ENCODE peak calls at places on chromosomes 12 and 14, in nine cellular contexts. L is neural progenitor cell, K is GM23338, S is hepatocyte, Y is A673, I is H1, R is HCT116, V is astrocyte, H is PC-3. X is an unnamed sample.

GRCh38 chr14:74882103-74882920 is 596 bp downstream of the DLST start:
- DNase-seq in L (peak), K (peak), S (peak), Y (peak), I (no peak), R (no peak), V (peak), H (peak), X (peak)

GRCh38 chr12:55653031-55653430 is 16.3 kb downstream of the OR10P1 start:
- DNase-seq in L (no peak), K (no peak), S (no peak), Y (no peak), I (no peak), R (no peak), V (no peak), H (no peak), X (no peak)

GRCh38 chr12:110256780-110257431 is 24.1 kb upstream of the ATP2A2 start:
- DNase-seq in L (no peak), K (no peak), S (no peak), Y (no peak), I (no peak), R (no peak), V (no peak), H (no peak), X (no peak)

GRCh38 chr12:4386756-4387155 is 7.2 kb upstream of the FGF23 start:
- DNase-seq in L (no peak), K (no peak), S (no peak), Y (no peak), I (no peak), R (no peak), V (no peak), H (no peak), X (no peak)

GRCh38 chr14:105918496-105919262 is 392.3 kb downstream of the TMEM121 start:
- DNase-seq in L (no peak), K (no peak), S (no peak), Y (no peak), I (no peak), R (no peak), V (no peak), H (no peak), X (no peak)

GRCh38 chr12:111788178-111788654 is 21.5 kb downstream of the ALDH2 start:
- DNase-seq in L (peak), K (peak), S (peak), Y (peak), I (no peak), R (no peak), V (no peak), H (peak), X (peak)

GRCh38 chr12:52946334-52946733 is 2.6 kb upstream of the KRT18 start:
- DNase-seq in L (no peak), K (no peak), S (no peak), Y (no peak), I (no peak), R (no peak), V (no peak), H (no peak), X (no peak)

GRCh38 chr14:81942071-81942470 is 408.4 kb upstream of the SEL1L start:
- DNase-seq in L (no peak), K (no peak), S (no peak), Y (no peak), I (no peak), R (no peak), V (no peak), H (no peak), X (no peak)

GRCh38 chr12:118188690-118189371 is 52.9 kb downstream of the PEBP1 start:
- DNase-seq in L (no peak), K (peak), S (no peak), Y (no peak), I (no peak), R (no peak), V (peak), H (no peak), X (peak)

GRCh38 chr14:82502043-82502442 is 968.4 kb upstream of the SEL1L start:
- DNase-seq in L (no peak), K (no peak), S (no peak), Y (no peak), I (no peak), R (no peak), V (no peak), H (no peak), X (no peak)

GRCh38 chr12:62533755-62534107 is 67.1 kb downstream of the MON2 start:
- DNase-seq in L (no peak), K (no peak), S (no peak), Y (no peak), I (no peak), R (no peak), V (no peak), H (no peak), X (no peak)

GRCh38 chr12:18907793-18908580 is 170.1 kb downstream of the CAPZA3 start:
- DNase-seq in L (no peak), K (no peak), S (no peak), Y (no peak), I (no peak), R (no peak), V (no peak), H (no peak), X (no peak)

GRCh38 chr12:25796523-25797000 is 161.9 kb upstream of the RASSF8 start:
- DNase-seq in L (no peak), K (no peak), S (no peak), Y (no peak), I (no peak), R (no peak), V (peak), H (peak), X (no peak)

GRCh38 chr12:104747956-104748355 is 210.1 kb downstream of the SLC41A2 start:
- DNase-seq in L (no peak), K (no peak), S (no peak), Y (no peak), I (no peak), R (no peak), V (no peak), H (no peak), X (no peak)

GRCh38 chr14:68939893-68940613 is 39.0 kb downstream of the ACTN1 start:
- DNase-seq in L (peak), K (peak), S (peak), Y (peak), I (no peak), R (no peak), V (peak), H (peak), X (peak)

GRCh38 chr12:49536526-49537195 is 2.2 kb upstream of the KCNH3 start:
- DNase-seq in L (no peak), K (no peak), S (no peak), Y (no peak), I (no peak), R (no peak), V (no peak), H (no peak), X (no peak)

GRCh38 chr12:15364221-15365170 is 42.2 kb downstream of the PTPRO start:
- DNase-seq in L (no peak), K (no peak), S (no peak), Y (peak), I (no peak), R (no peak), V (peak), H (peak), X (peak)

GRCh38 chr12:48773686-48774085 is 15.2 kb downstream of the ADCY6 start:
- DNase-seq in L (no peak), K (no peak), S (no peak), Y (no peak), I (no peak), R (no peak), V (no peak), H (no peak), X (no peak)

GRCh38 chr14:76376001-76376404 is at the start of gene ESRRB:
- DNase-seq in L (peak), K (peak), S (peak), Y (peak), I (peak), R (peak), V (no peak), H (no peak), X (peak)

GRCh38 chr12:92030618-92031017 is 115.0 kb downstream of the BTG1 start:
- DNase-seq in L (no peak), K (no peak), S (peak), Y (no peak), I (no peak), R (no peak), V (peak), H (no peak), X (no peak)

GRCh38 chr12:47651368-47652254 is 54.2 kb downstream of the RPAP3 start:
- DNase-seq in L (peak), K (peak), S (peak), Y (peak), I (no peak), R (peak), V (peak), H (peak), X (peak)

GRCh38 chr12:104796475-104796862 is 161.6 kb downstream of the SLC41A2 start:
- DNase-seq in L (no peak), K (no peak), S (no peak), Y (no peak), I (no peak), R (no peak), V (no peak), H (no peak), X (no peak)

GRCh38 chr14:101137234-101137633 is 233.7 kb upstream of the RTL1 start:
- DNase-seq in L (no peak), K (no peak), S (no peak), Y (no peak), I (no peak), R (no peak), V (no peak), H (no peak), X (no peak)

DNA sequence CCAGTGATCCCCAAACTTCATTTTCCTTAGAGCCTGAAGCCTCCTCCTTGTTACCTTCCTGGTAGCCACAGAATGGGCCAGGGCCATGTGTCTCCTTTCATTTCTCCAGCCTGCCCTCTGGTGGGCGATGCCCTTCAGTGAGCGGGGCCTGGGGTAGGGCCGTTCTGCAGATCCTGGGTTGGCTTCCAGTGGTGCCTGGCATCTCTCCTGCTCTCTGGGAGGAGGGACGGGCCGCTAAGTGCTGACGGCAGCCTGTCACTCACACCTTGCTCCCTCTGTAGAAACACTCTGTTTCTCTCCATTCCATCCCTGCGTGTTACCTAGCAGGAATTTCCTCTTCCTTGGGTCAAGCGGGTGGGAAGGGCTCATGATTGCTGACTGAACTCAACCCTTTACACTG is 232.1 kb downstream of the CACNA1C start:
- DNase-seq in L (peak), K (peak), S (peak), Y (no peak), I (peak), R (peak), V (peak), H (peak), X (peak)
- H3K4me3 ChIP-seq in L (no peak), K (no peak), S (no peak), Y (no peak), I (no peak), R (no peak), V (no peak), H (no peak), X (peak)

DNA sequence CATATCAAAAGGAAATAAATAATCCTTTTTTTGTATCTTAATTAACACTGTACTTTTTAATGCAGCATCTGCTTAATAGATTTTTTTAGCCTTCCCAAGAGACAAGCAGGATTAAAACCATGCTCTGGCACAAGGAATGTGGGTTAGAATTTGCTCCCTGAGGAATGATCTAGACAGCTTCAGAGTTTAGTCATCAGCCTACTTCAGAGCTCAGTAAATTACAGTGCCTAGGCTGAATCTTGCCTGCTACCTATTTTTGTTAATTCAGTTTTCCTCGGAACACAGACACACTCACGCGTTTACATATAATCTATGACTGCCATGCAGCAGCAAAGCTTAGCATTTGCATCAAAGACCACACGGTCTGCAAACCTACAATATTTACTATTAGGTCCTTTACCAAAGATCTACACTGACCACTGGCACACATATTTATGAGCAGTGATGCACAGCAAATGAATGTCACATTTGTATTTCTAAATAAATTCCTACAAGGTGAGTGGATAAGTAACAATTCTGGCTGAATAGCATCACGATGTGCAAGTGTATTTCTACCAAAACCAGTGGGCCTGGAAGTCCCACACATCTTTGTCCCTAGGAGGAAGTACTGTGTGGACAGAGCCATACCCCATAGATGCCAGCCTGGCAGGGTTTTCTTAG is 309.8 kb upstream of the TMEM132C start:
- DNase-seq in L (no peak), K (no peak), S (no peak), Y (no peak), I (no peak), R (no peak), V (peak), H (peak), X (peak)
- TF ChIP-seq EZH2 in L (no peak), K (no peak), S (no peak), Y (no peak), I (no peak), R (no peak), V (no peak), H (no peak), X (no peak)

GRCh38 chr12:102907918-102908317 is 9.1 kb downstream of the PAH start:
- DNase-seq in L (no peak), K (no peak), S (no peak), Y (no peak), I (no peak), R (no peak), V (no peak), H (no peak), X (no peak)
- H3K4me3 ChIP-seq in L (no peak), K (no peak), S (no peak), Y (no peak), I (no peak), R (no peak), V (no peak), H (no peak), X (no peak)

GRCh38 chr14:59920378-59920683 is 387 bp downstream of the LRRC9 start:
- DNase-seq in L (no peak), K (no peak), S (no peak), Y (no peak), I (no peak), R (no peak), V (no peak), H (no peak), X (no peak)

GRCh38 chr14:59918824-59919581 is 941 bp upstream of the LRRC9 start:
- DNase-seq in L (peak), K (peak), S (peak), Y (peak), I (no peak), R (peak), V (peak), H (peak), X (peak)

GRCh38 chr14:59919582-59920377 is at the start of gene LRRC9:
- DNase-seq in L (peak), K (peak), S (peak), Y (peak), I (peak), R (no peak), V (peak), H (no peak), X (peak)
- TF ChIP-seq EZH2 in L (peak), K (no peak), S (no peak), Y (no peak), I (no peak), R (no peak), V (no peak), H (peak), X (no peak)

DNA sequence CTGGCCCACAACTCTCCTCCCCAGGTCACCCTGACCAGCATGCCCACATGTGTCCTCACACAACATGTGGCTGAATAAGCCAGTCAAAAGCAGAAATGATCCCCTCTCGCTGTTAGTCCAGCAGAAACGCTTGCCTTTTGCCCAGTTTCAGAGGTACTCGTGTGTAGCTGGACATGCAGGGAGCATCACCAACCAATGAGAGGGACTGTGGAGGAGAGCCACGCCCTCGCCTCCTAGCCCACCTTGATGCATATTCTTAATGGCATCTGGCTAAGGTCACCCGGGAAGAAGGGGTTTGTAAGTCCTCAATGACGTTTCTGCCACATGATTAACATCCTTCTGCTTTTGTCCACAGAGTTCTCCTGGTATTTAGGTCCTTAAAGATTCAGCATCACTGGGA is 134.1 kb downstream of the GCH1 start:
- DNase-seq in L (no peak), K (no peak), S (no peak), Y (no peak), I (no peak), R (no peak), V (peak), H (no peak), X (no peak)
- H3K4me3 ChIP-seq in L (no peak), K (no peak), S (no peak), Y (no peak), I (no peak), R (no peak), V (no peak), H (no peak), X (no peak)

DNA sequence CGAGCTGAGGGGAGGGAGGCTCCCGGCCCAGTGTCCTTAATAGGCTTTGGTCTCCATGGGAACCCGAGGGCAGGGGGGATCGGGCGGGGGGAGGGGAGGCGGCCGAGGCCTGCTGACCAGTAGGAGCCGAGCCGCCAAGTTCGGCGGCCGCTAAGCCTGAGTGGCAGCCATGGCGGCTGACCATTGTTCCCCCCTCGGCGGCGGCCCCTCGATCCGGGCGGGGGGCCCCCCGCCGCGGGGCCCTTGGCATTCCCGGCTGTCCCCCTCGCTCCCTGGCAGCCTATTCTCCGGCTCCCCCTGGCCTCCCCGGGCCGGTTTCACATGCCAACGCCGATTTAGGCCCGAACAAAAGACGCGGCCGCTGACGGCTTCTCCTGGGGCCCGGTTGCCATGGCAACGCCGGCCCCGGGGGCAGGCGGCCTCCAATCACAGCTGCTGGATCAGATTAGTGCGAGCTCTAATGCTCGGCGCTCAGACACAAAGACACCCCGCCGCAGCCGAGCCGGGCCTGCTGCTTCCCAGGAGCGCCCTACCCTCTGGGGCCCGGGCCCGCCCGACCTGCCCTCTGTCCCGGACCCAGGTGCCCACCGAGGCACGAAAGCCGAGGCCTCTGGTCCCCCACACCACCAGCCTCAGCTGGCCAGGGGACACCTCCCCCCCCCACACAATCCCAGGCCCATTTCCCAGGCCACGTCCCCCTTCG is 7.3 kb downstream of the MSI1 start:
- DNase-seq in L (peak), K (peak), S (peak), Y (peak), I (peak), R (no peak), V (peak), H (no peak), X (peak)
- TF ChIP-seq EZH2 in L (no peak), K (no peak), S (no peak), Y (no peak), I (no peak), R (no peak), V (no peak), H (no peak), X (no peak)

DNA sequence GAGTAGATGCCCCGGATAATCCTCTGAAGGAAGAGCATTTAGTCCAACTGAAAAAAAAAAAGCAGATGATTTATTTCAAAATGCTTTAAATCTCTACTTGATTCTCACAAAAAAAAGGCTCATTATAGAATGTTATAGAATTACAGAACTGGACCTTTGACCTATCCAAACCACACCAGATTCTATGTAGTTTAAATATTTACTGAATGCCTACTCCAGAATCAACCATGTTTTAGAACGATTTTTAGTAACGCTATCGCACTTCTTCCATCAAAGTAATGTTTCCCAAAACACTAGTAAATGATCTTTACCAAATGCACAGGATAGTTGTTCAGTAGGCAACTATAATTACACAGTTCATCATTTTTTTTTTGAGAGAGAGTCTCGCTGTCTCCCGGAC is 2.6 kb downstream of the RPS29 start:
- DNase-seq in L (no peak), K (no peak), S (no peak), Y (no peak), I (no peak), R (no peak), V (no peak), H (no peak), X (no peak)
- H3K4me3 ChIP-seq in L (peak), K (peak), S (no peak), Y (peak), I (peak), R (no peak), V (peak), H (peak), X (peak)

DNA sequence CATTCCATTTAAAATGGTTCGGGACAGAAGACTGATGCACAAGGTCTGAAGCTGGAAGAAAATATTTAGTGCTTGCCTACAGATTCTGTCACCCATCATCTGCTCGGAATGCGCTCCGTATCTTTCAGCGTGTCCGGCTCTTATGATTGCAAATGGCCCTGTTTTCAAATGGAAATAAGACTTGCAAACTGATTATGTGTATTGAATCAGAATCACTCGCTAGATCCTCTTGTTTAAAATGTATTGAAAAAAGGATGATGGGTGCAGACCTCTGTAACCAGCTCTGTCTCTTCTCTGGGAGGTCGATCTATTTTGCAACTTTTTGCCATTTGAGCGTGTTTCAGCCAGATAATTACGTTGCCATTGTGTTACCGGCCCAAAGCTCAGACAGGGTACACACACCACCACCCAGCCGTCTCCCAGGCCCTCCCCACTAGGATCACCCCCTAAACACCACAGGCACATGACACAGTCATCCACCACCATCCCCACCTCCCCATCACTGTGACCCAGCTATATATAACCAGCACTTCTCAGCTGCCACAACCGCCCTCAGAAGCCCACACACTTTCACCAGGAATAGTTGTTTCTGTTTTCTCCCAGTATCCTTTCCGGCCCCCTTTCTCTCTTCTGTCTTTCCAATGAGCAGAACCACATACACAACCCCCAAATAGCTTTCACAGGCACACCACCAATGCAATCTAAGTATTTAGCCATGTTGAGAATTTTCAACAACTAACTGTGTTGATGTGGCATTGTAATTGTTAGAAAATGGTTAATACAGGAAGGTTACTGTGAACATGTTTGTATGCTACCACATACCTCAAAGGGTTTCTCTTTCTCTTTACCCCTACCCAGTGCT is 10.7 kb downstream of the NKX2-1 start:
- DNase-seq in L (no peak), K (peak), S (no peak), Y (no peak), I (no peak), R (no peak), V (no peak), H (no peak), X (no peak)
- TF ChIP-seq EZH2 in L (peak), K (peak), S (peak), Y (no peak), I (peak), R (no peak), V (no peak), H (no peak), X (no peak)